ENCODE peak calls at places on chromosome 5, in five cellular contexts. R is ecto neural progenitor cell; Z is KBM-7; P is stimulated activated naive CD4-positive, alpha-beta T cell; U is C1 segment of cervical spinal cord. Q is an unnamed sample.

GRCh38 chr5:119327018-119327417 is 28.8 kb upstream of the TNFAIP8 start:
- DNase-seq in R (no peak), Z (no peak), P (no peak), U (no peak), Q (no peak)

GRCh38 chr5:72141440-72142271 is 34.4 kb downstream of the MAP1B start:
- DNase-seq in R (no peak), Z (no peak), P (no peak), U (no peak), Q (no peak)

GRCh38 chr5:54794437-54794970 is 190.9 kb downstream of the ESM1 start:
- DNase-seq in R (no peak), Z (no peak), P (no peak), U (no peak), Q (no peak)

GRCh38 chr5:173778784-173779304 is 109.3 kb upstream of the CPEB4 start:
- DNase-seq in R (no peak), Z (no peak), P (no peak), U (no peak), Q (no peak)

GRCh38 chr5:132754111-132754510 is 6.9 kb downstream of the CCNI2 start:
- DNase-seq in R (peak), Z (no peak), P (no peak), U (no peak), Q (no peak)

GRCh38 chr5:127899214-127899610 is 184.4 kb upstream of the SLC12A2 start:
- DNase-seq in R (no peak), Z (no peak), P (no peak), U (no peak), Q (no peak)

GRCh38 chr5:98770158-98770910 is 3.1 kb upstream of the RGMB start:
- DNase-seq in R (peak), Z (peak), P (no peak), U (peak), Q (no peak)

GRCh38 chr5:14066326-14066725 is 76.8 kb upstream of the TRIO start:
- DNase-seq in R (no peak), Z (no peak), P (no peak), U (no peak), Q (no peak)

GRCh38 chr5:112551437-112552018 is 132.5 kb upstream of the EPB41L4A start:
- DNase-seq in R (no peak), Z (peak), P (no peak), U (no peak), Q (peak)

GRCh38 chr5:105821800-105822199 is 1848.9 kb downstream of the EFNA5 start:
- DNase-seq in R (no peak), Z (no peak), P (no peak), U (no peak), Q (no peak)

GRCh38 chr5:156411957-156412356 is 85.0 kb downstream of the SGCD start:
- DNase-seq in R (no peak), Z (no peak), P (no peak), U (no peak), Q (no peak)

GRCh38 chr5:77920350-77921046 is 144.4 kb upstream of the TBCA start:
- DNase-seq in R (no peak), Z (no peak), P (no peak), U (no peak), Q (no peak)